ENCODE peak calls at places on chromosome 5, in five cellular contexts. B, Z, M, S and E are unnamed samples.

GRCh38 chr5:80242849-80243248 is 13.0 kb downstream of the SERINC5 start:
- DNase-seq in B (no peak), Z (no peak), M (no peak), S (no peak), E (no peak)

GRCh38 chr5:177483994-177484901 is 10.8 kb upstream of the DBN1 start:
- DNase-seq in B (no peak), Z (no peak), M (no peak), S (no peak), E (no peak)

GRCh38 chr5:2399804-2400203 is 351.7 kb downstream of the IRX2 start:
- DNase-seq in B (no peak), Z (no peak), M (no peak), S (no peak), E (no peak)

GRCh38 chr5:58499231-58499630 is 8.0 kb downstream of the GAPT start:
- DNase-seq in B (no peak), Z (no peak), M (no peak), S (no peak), E (no peak)

GRCh38 chr5:34525761-34526160 is 130.4 kb upstream of the RAI14 start:
- DNase-seq in B (no peak), Z (no peak), M (no peak), S (no peak), E (no peak)

GRCh38 chr5:23352437-23352836 is 155.0 kb upstream of the PRDM9 start:
- DNase-seq in B (peak), Z (no peak), M (no peak), S (no peak), E (no peak)

GRCh38 chr5:180632768-180633167 is 16.6 kb downstream of the FLT4 start:
- DNase-seq in B (no peak), Z (peak), M (no peak), S (no peak), E (no peak)

GRCh38 chr5:176822426-176823075 is 12.2 kb downstream of the UNC5A start:
- DNase-seq in B (no peak), Z (no peak), M (no peak), S (no peak), E (peak)

GRCh38 chr5:151195622-151196021 is 28.3 kb downstream of the CCDC69 start:
- DNase-seq in B (no peak), Z (no peak), M (no peak), S (no peak), E (no peak)

GRCh38 chr5:54514841-54515432 is 2.6 kb upstream of the SNX18 start:
- DNase-seq in B (peak), Z (no peak), M (no peak), S (no peak), E (peak)

GRCh38 chr5:72294473-72294872 is 25.6 kb downstream of the MRPS27 start:
- DNase-seq in B (no peak), Z (no peak), M (no peak), S (no peak), E (no peak)

GRCh38 chr5:132303589-132303988 is 9.4 kb downstream of the SLC22A4 start:
- DNase-seq in B (no peak), Z (no peak), M (no peak), S (no peak), E (no peak)

GRCh38 chr5:40554794-40555193 is 124.9 kb upstream of the PTGER4 start:
- DNase-seq in B (no peak), Z (no peak), M (no peak), S (no peak), E (no peak)

GRCh38 chr5:56769875-56770604 is 45.3 kb upstream of the MAP3K1 start:
- DNase-seq in B (no peak), Z (no peak), M (no peak), S (no peak), E (no peak)

GRCh38 chr5:73143716-73144115 is 23.3 kb downstream of the TMEM171 start:
- DNase-seq in B (no peak), Z (no peak), M (no peak), S (no peak), E (no peak)

GRCh38 chr5:132381614-132382013 is 12.1 kb downstream of the SLC22A5 start:
- DNase-seq in B (no peak), Z (no peak), M (no peak), S (no peak), E (no peak)

GRCh38 chr5:180142824-180143610 is 66.0 kb downstream of the RASGEF1C start:
- DNase-seq in B (no peak), Z (no peak), M (no peak), S (no peak), E (no peak)

GRCh38 chr5:86463339-86463738 is 154.4 kb upstream of the COX7C start:
- DNase-seq in B (no peak), Z (no peak), M (peak), S (no peak), E (no peak)

GRCh38 chr5:78157001-78157400 is 137.5 kb downstream of the AP3B1 start:
- DNase-seq in B (no peak), Z (no peak), M (no peak), S (no peak), E (no peak)

DNA sequence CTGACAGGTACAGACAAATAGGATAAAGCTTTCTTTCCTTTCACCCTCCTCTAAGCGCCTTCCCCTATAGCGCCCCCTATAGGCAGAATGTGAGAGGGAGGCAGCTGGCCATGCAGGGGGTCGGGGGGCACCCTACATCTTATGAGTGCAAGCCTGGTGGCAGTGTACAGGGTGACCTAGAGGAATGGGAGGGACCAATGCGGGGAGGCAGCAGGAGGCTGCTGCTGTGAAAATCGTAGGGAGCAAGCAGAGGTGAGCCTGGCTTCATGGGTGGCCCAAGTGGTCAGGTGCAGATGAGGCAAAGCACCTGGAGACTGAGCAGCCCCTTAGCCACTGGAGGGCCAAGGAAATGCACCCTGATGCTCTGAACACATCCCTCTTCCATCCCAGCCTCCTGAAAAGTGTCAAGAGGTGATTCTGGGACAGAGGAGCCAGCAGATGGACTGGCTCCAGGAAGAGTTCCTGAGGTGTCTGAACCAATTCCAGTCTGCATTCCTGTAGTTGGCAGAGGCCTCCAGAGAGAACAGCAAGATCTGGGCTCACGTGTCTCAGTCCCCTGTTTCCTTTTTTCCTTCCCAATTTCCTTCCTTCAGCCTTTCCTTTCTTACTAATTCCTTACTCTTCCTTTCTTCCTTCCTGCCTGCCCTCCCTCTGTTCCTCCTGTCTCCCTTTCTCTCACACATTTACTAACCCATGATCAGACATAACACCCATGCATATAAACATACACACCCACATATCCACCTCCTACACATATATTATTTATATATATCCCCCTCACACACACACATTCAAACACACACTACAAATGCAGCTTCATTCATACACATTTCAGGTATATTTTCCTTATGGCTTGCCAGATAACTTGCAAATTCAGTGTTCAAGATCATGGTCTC is 32.8 kb upstream of the GALNT10 start:
- DNase-seq in B (no peak), Z (no peak), M (peak), S (no peak), E (no peak)
- TF ChIP-seq CTCF in B (peak), Z (peak), M (peak), S (no peak), E (peak)

GRCh38 chr5:119307170-119307569 is 48.6 kb upstream of the TNFAIP8 start:
- DNase-seq in B (no peak), Z (no peak), M (no peak), S (no peak), E (no peak)

GRCh38 chr5:119312403-119312802 is 43.4 kb upstream of the TNFAIP8 start:
- DNase-seq in B (no peak), Z (no peak), M (no peak), S (no peak), E (no peak)

GRCh38 chr5:119313207-119313606 is 42.6 kb upstream of the TNFAIP8 start:
- DNase-seq in B (no peak), Z (no peak), M (no peak), S (no peak), E (no peak)

GRCh38 chr5:119311688-119312087 is 44.1 kb upstream of the TNFAIP8 start:
- DNase-seq in B (no peak), Z (no peak), M (no peak), S (no peak), E (no peak)

DNA sequence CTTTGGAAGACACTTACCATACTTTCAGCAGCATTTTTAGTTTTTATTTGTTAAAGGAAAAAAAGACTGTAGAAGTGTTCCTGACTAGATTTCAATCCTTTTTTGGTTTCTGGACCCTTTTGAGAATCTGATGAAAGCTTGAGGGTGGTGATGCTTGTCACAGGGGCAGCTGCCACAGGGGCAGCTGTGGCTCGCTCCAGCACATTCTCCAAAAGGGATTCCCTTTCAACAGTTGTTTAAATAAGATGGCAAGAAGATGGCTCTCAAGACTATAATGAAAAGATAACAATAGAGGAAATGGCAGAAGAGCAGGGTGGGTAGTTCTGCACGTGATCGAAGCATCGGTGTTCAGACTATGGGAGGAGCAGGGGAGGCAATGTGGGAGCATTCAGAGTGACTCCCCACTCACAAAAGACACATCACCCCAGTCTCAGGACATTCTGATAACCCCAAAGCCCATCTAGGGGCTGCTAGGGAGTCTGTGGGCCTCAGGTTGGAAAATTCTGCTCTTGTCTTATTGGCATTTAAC is 46.5 kb upstream of the TNFAIP8 start:
- DNase-seq in B (no peak), Z (no peak), M (no peak), S (no peak), E (no peak)
- H3K4me3 ChIP-seq in B (no peak), Z (no peak), M (no peak), S (no peak), E (no peak)

GRCh38 chr5:140855772-140856674 is at the start of gene PCDHA10:
- DNase-seq in B (peak), Z (no peak), M (no peak), S (no peak), E (no peak)
- TF ChIP-seq CTCF in B (peak), Z (no peak), M (peak), S (peak), E (no peak)

DNA sequence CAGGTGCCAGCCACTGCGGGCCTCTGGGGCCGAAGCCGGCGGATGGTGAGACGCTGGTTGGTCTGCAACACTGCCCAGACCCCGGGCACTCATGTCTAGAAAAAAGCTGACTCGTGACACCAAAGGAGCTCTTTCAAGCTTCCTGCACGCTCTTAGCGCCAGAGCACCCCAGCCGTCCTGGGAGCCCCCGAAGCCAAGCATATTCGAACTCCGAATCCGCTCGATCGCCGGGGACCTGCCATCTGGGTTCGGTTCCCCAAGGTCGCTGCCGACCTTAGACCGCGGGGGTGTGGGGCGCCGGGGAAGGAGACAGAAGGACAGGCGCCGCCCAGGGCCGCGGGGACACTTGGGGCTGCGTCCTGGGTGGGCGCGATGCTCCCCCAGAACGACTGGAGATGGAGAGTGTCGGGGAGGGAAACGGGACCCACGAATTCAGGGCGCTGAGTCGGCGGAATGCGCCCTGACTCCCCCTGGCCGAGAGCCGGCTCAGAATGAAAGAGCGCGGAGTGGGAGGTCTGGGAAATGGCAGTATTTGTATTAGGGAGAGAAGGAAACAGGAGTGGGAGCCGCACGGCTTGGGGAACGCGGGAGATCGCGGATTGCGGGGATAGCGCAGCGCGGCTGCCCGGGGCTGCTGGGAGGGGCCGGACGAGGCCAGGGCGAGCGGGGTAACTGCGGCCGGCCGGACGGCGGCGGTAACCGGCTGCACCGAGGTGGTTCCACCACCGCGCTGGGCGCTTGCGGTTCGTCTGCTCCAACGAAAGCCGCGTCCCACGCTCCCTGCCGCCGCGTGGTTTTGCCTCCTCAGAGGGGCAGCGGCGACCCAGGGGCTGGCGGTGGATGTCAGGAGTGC is 20.1 kb upstream of the MARCHF6 start:
- DNase-seq in B (no peak), Z (peak), M (no peak), S (peak), E (no peak)
- H3K4me3 ChIP-seq in B (peak), Z (peak), M (no peak), S (peak), E (peak)

DNA sequence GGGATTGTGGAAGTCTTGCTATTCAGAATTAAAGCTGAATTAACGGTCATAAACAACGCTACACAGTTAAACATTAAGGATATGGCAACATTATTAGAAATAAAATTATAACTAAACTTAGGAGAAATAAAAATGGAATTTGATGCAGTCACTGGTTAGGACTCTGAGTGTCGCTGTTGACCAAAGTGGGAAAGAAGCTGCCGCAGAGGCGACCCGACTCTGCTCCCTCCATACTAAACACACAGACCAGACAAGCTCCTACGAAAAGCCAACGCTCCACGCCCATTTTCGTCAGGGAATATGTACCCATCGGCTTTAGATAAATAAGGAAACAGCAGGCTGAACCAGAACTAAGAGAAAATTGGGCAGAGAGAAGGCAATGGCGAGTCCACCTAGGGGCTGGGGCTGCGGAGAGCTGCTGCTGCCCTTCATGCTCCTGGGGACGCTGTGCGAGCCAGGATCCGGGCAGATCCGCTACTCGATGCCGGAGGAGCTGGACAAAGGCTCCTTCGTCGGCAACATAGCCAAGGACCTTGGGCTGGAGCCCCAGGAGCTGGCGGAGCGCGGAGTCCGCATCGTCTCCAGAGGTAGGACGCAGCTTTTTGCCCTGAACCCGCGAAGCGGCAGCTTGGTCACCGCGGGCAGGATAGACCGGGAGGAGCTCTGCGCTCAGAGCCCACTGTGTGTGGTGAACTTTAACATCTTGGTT is at the start of gene PCDHGA5:
- DNase-seq in B (no peak), Z (no peak), M (no peak), S (no peak), E (no peak)
- TF ChIP-seq CTCF in B (peak), Z (no peak), M (peak), S (no peak), E (no peak)

GRCh38 chr5:111135406-111135805 is 43.3 kb downstream of the WDR36 start:
- DNase-seq in B (no peak), Z (no peak), M (no peak), S (no peak), E (no peak)
- H3K4me3 ChIP-seq in B (no peak), Z (no peak), M (no peak), S (no peak), E (no peak)

GRCh38 chr5:139689631-139690384 is 41.7 kb downstream of the CXXC5 start:
- DNase-seq in B (peak), Z (no peak), M (peak), S (peak), E (no peak)
- TF ChIP-seq CTCF in B (peak), Z (peak), M (peak), S (no peak), E (peak)